ENCODE peak calls at places on chromosome 22, in nine cellular contexts. V, U, A, S, L, Y, D, F and M are unnamed samples. For H3K27me3, the result is how much of the 10 kb centered on the place peaks cover.

GRCh38 chr22:32852346-32853251 is 51.1 kb downstream of the TIMP3 start:
- DNase-seq in D (no peak), F (peak), V (peak), Y (no peak), A (no peak), U (peak), S (peak), L (peak), M (no peak)

GRCh38 chr22:45045219-45045618 is 35.4 kb upstream of the PHF21B start:
- DNase-seq in U (no peak), F (no peak), A (no peak), Y (no peak), V (no peak), L (no peak), D (no peak), S (no peak), M (no peak)

GRCh38 chr22:37843746-37844089 is 416 bp downstream of the ANKRD54 start:
- DNase-seq in V (no peak), Y (no peak), A (no peak), S (peak), F (no peak), L (peak), D (peak), U (no peak), M (no peak)

GRCh38 chr22:47369431-47370015 is 607.1 kb downstream of the TBC1D22A start:
- DNase-seq in L (no peak), A (no peak), D (no peak), F (no peak), V (no peak), S (no peak), Y (no peak), U (no peak), M (no peak)

GRCh38 chr22:48396091-48396784 is 1431.4 kb downstream of the BRD1 start:
- DNase-seq in A (no peak), F (no peak), U (no peak), D (no peak), L (no peak), Y (no peak), S (no peak), V (no peak), M (no peak)

GRCh38 chr22:38924197-38924952 is 33.0 kb upstream of the APOBEC3A start:
- DNase-seq in L (peak), U (no peak), F (peak), A (peak), V (peak), S (peak), Y (no peak), D (peak), M (peak)

GRCh38 chr22:26889794-26890193 is 232.4 kb downstream of the MIAT start:
- DNase-seq in A (no peak), V (no peak), Y (no peak), L (no peak), U (no peak), S (no peak), D (no peak), F (no peak), M (no peak)

GRCh38 chr22:50027639-50028537 is 15.3 kb upstream of the IL17REL start:
- DNase-seq in S (peak), U (peak), Y (no peak), V (no peak), F (no peak), A (no peak), L (peak), D (peak), M (peak)

GRCh38 chr22:40853330-40853729 is 3.1 kb downstream of the ST13 start:
- DNase-seq in V (no peak), L (no peak), A (no peak), S (no peak), U (no peak), D (no peak), F (no peak), Y (no peak), M (no peak)

GRCh38 chr22:42993651-42994275 is 21.2 kb downstream of the PACSIN2 start:
- DNase-seq in Y (no peak), A (no peak), D (no peak), S (peak), L (no peak), U (no peak), F (no peak), V (no peak), M (no peak)

GRCh38 chr22:50305658-50306566 is 1.5 kb downstream of the PLXNB2 start:
- DNase-seq in D (peak), A (peak), L (peak), S (peak), F (peak), V (peak), Y (no peak), U (peak), M (peak)

GRCh38 chr22:18145676-18146388 is 4.1 kb upstream of the USP18 start:
- DNase-seq in Y (no peak), A (no peak), S (no peak), V (no peak), L (no peak), D (no peak), U (no peak), F (no peak), M (no peak)

GRCh38 chr22:44003776-44004460 is 20.2 kb upstream of the PARVB start:
- DNase-seq in S (no peak), U (no peak), D (no peak), L (no peak), Y (no peak), A (peak), F (no peak), V (no peak), M (no peak)

GRCh38 chr22:45504703-45505341 is 2.1 kb downstream of the FBLN1 start:
- DNase-seq in F (no peak), S (peak), L (peak), U (peak), D (no peak), V (no peak), Y (no peak), A (no peak), M (no peak)

GRCh38 chr22:38930512-38930911 is 26.9 kb upstream of the APOBEC3A start:
- DNase-seq in V (no peak), D (no peak), L (no peak), A (no peak), S (no peak), F (no peak), Y (no peak), U (no peak), M (no peak)

GRCh38 chr22:36347094-36347493 is 40.7 kb downstream of the MYH9 start:
- DNase-seq in A (no peak), D (no peak), V (no peak), Y (no peak), U (no peak), S (no peak), F (no peak), L (no peak), M (no peak)

GRCh38 chr22:17370036-17370765 is 941 bp downstream of the CECR2 start:
- DNase-seq in V (no peak), U (peak), S (peak), A (no peak), F (no peak), Y (no peak), D (no peak), L (peak), M (no peak)

GRCh38 chr22:42964994-42965699 is 49.8 kb downstream of the PACSIN2 start:
- DNase-seq in V (no peak), D (no peak), F (peak), L (no peak), A (peak), S (peak), U (no peak), Y (no peak), M (peak)

GRCh38 chr22:32518848-32519247 is 44.2 kb downstream of the FBXO7 start:
- DNase-seq in V (no peak), A (peak), Y (no peak), U (no peak), L (no peak), F (no peak), S (no peak), D (no peak), M (no peak)

GRCh38 chr22:17436981-17437410 is 67.7 kb downstream of the CECR2 start:
- DNase-seq in U (no peak), L (peak), Y (no peak), D (no peak), S (no peak), A (no peak), V (no peak), F (no peak), M (no peak)

GRCh38 chr22:45218974-45219373 is 21.7 kb downstream of the KIAA0930 start:
- DNase-seq in U (no peak), D (no peak), S (no peak), A (no peak), L (no peak), V (no peak), Y (no peak), F (peak), M (no peak)

GRCh38 chr22:50733521-50734342 is 4.3 kb upstream of the ACR start:
- DNase-seq in U (no peak), A (no peak), Y (no peak), S (peak), L (no peak), D (peak), V (no peak), F (no peak), M (no peak)

GRCh38 chr22:36536717-36537116 is 7.8 kb upstream of the EIF3D start:
- DNase-seq in F (no peak), A (no peak), D (no peak), U (no peak), Y (no peak), S (no peak), V (no peak), L (no peak), M (no peak)

GRCh38 chr22:40310081-40310770 is 36.1 kb upstream of the ADSL start:
- DNase-seq in A (no peak), V (peak), S (peak), U (no peak), L (peak), D (peak), Y (no peak), F (peak), M (no peak)

GRCh38 chr22:18048441-18048898 is 24.1 kb upstream of the MICAL3 start:
- DNase-seq in U (no peak), S (peak), A (no peak), L (no peak), F (peak), V (no peak), Y (no peak), D (no peak), M (no peak)

GRCh38 chr22:48534395-48534958 is 1293.2 kb downstream of the BRD1 start:
- DNase-seq in A (no peak), Y (no peak), V (no peak), L (no peak), U (no peak), S (no peak), D (no peak), F (no peak), M (no peak)

GRCh38 chr22:43490311-43490710 is 78.5 kb downstream of the MPPED1 start:
- DNase-seq in Y (no peak), L (no peak), S (no peak), U (no peak), V (no peak), A (no peak), D (no peak), F (no peak), M (no peak)

GRCh38 chr22:32754413-32755041 is 47.0 kb upstream of the TIMP3 start:
- DNase-seq in Y (no peak), D (peak), F (peak), V (peak), S (peak), L (peak), A (no peak), U (no peak), M (no peak)

GRCh38 chr22:49749227-49749626 is 78.4 kb downstream of the BRD1 start:
- DNase-seq in U (no peak), V (no peak), F (no peak), Y (no peak), A (no peak), L (no peak), S (no peak), D (no peak), M (no peak)

GRCh38 chr22:41561788-41562187 is 978 bp downstream of the CSDC2 start:
- DNase-seq in A (no peak), Y (no peak), S (no peak), V (no peak), F (no peak), D (no peak), L (no peak), U (peak), M (no peak)

GRCh38 chr22:35212020-35212419 is 45.3 kb upstream of the HMGXB4 start:
- DNase-seq in A (no peak), U (no peak), L (peak), S (no peak), D (no peak), V (no peak), Y (no peak), F (peak), M (peak)

GRCh38 chr22:47209547-47210023 is 447.1 kb downstream of the TBC1D22A start:
- DNase-seq in D (no peak), F (no peak), U (no peak), Y (no peak), V (no peak), S (no peak), L (no peak), A (no peak), M (no peak)

GRCh38 chr22:44108806-44109385 is 71.8 kb upstream of the PARVG start:
- DNase-seq in U (peak), A (no peak), L (no peak), V (no peak), Y (no peak), D (no peak), S (no peak), F (no peak), M (no peak)

GRCh38 chr22:20869234-20869633 is 10.4 kb downstream of the SNAP29 start:
- DNase-seq in L (no peak), D (no peak), F (no peak), A (no peak), V (no peak), U (no peak), S (no peak), Y (no peak), M (no peak)

GRCh38 chr22:43263645-43264514 is 76.9 kb upstream of the TTLL12 start:
- DNase-seq in L (peak), V (peak), D (peak), S (peak), U (no peak), F (peak), Y (no peak), A (peak), M (peak)

GRCh38 chr22:46846154-46846831 is 83.8 kb downstream of the TBC1D22A start:
- DNase-seq in V (no peak), L (no peak), S (no peak), F (peak), U (no peak), Y (no peak), A (no peak), D (no peak), M (no peak)

DNA sequence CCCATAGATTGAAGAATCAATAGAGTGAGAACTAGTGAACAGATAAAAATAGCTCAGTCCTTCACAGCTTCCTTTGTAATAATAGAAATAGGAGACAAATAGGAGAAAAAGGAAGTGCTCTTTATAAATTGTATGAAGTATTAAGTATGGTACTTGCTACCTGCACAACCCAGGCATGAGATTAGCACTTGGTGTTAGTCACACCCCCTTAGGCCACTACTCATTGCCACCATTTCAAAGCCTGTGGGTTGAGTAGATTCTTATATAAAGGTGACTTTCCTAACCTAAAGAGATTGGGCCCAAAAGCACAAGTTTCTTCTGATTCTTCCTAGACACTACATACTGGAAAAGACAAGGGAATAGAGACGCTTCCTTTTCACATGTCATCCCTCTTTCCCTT is 37.7 kb upstream of the ADORA2A start:
- DNase-seq in Y (no peak), U (no peak), D (no peak), S (no peak), A (no peak), L (no peak), V (no peak), F (no peak), M (no peak)
- H3K4me3 ChIP-seq in Y (no peak), U (no peak), D (no peak), S (no peak), A (no peak), L (no peak), V (no peak), F (no peak), M (no peak)

GRCh38 chr22:22167791-22168189 is 76.8 kb upstream of the VPREB1 start:
- DNase-seq in D (peak), S (no peak), U (no peak), A (no peak), V (no peak), F (no peak), Y (no peak), L (no peak), M (no peak)
- H3K27me3 ChIP-seq in D (under half), S (under half), U (under half), A (under half), V (under half), F (under half), Y (under half), L (half or more), M (under half)

DNA sequence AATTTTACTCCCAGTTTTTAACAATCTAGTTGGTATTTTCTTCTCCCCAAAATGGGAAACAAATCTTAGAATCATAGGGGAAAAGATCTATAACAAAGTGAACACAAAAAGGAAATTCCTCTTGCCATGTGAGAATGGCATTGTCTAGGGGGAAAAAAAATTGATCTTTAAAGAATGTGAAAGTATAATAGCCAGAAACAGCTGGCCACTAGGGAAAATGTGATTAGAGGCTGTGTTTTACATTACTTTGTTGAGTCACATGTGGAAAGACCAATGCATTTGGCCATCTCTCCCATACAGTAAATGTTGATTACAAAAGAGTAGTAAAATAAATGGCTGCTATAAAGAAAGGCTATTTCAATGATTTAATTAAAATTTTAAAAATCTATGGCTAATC is 30.7 kb downstream of the CHEK2 start:
- DNase-seq in D (no peak), Y (no peak), A (no peak), U (no peak), S (peak), F (peak), L (no peak), V (no peak), M (no peak)
- H3K4me3 ChIP-seq in D (no peak), Y (no peak), A (no peak), U (no peak), S (peak), F (no peak), L (no peak), V (no peak), M (no peak)

GRCh38 chr22:29718949-29719893 is 582 bp upstream of the CABP7 start:
- DNase-seq in U (no peak), D (no peak), A (no peak), Y (no peak), F (no peak), V (no peak), S (no peak), L (no peak), M (no peak)

GRCh38 chr22:29719894-29720645 is at the start of gene CABP7:
- DNase-seq in F (no peak), S (no peak), A (no peak), D (no peak), U (no peak), V (no peak), L (no peak), Y (no peak), M (no peak)

GRCh38 chr22:29722151-29722550 is 2.3 kb downstream of the CABP7 start:
- DNase-seq in V (no peak), F (no peak), D (no peak), L (no peak), S (no peak), Y (no peak), U (no peak), A (no peak), M (no peak)

GRCh38 chr22:29722587-29722986 is 2.8 kb downstream of the CABP7 start:
- DNase-seq in D (no peak), U (no peak), A (no peak), V (no peak), S (no peak), L (no peak), Y (no peak), F (no peak), M (no peak)

GRCh38 chr22:29720824-29721323 is 1.1 kb downstream of the CABP7 start:
- DNase-seq in L (no peak), V (no peak), U (no peak), A (no peak), F (no peak), D (no peak), Y (no peak), S (no peak), M (no peak)
- H3K27me3 ChIP-seq in L (under half), V (under half), U (under half), A (under half), F (under half), D (half or more), Y (under half), S (under half), M (half or more)